ENCODE peak calls at places on chromosome 13, in seven cellular contexts. One of them, this sample, is unnamed.
A peak's percentile ranks its signal among the peaks of the same experiment; 100 is the strongest.

GRCh38 chr13:45206340-45206739 is 5.5 kb upstream of the KCTD4 start:
- DNase-seq in T-helper 9 cell: no peak
- DNase-seq in germinal center: no peak
- DNase-seq in psoas muscle: no peak
- DNase-seq in cardiac fibroblast: peak; percentile 84
- DNase-seq in NCI-H345: no peak
- DNase-seq in activated CD8-positive, alpha-beta T cell treated with anti-CD3 and anti-CD28 coated beads for 36 hours: peak; percentile 20
- DNase-seq in this sample: no peak

GRCh38 chr13:47168086-47168485 is 271.2 kb upstream of the HTR2A start:
- DNase-seq in T-helper 9 cell: no peak
- DNase-seq in germinal center: no peak
- DNase-seq in psoas muscle: no peak
- DNase-seq in cardiac fibroblast: peak; percentile 69
- DNase-seq in NCI-H345: no peak
- DNase-seq in activated CD8-positive, alpha-beta T cell treated with anti-CD3 and anti-CD28 coated beads for 36 hours: no peak
- DNase-seq in this sample: no peak

GRCh38 chr13:39876258-39876657 is 220.8 kb downstream of the COG6 start:
- DNase-seq in T-helper 9 cell: no peak
- DNase-seq in germinal center: no peak
- DNase-seq in psoas muscle: no peak
- DNase-seq in cardiac fibroblast: peak; percentile 79
- DNase-seq in NCI-H345: no peak
- DNase-seq in activated CD8-positive, alpha-beta T cell treated with anti-CD3 and anti-CD28 coated beads for 36 hours: no peak
- DNase-seq in this sample: no peak

GRCh38 chr13:29105779-29106178 is 285.6 kb downstream of the MTUS2 start:
- DNase-seq in T-helper 9 cell: no peak
- DNase-seq in germinal center: peak; percentile 9
- DNase-seq in psoas muscle: no peak
- DNase-seq in cardiac fibroblast: no peak
- DNase-seq in NCI-H345: no peak
- DNase-seq in activated CD8-positive, alpha-beta T cell treated with anti-CD3 and anti-CD28 coated beads for 36 hours: no peak
- DNase-seq in this sample: no peak

GRCh38 chr13:94343243-94343585 is 136.3 kb downstream of the DCT start:
- DNase-seq in T-helper 9 cell: no peak
- DNase-seq in germinal center: no peak
- DNase-seq in psoas muscle: no peak
- DNase-seq in cardiac fibroblast: no peak
- DNase-seq in NCI-H345: no peak
- DNase-seq in activated CD8-positive, alpha-beta T cell treated with anti-CD3 and anti-CD28 coated beads for 36 hours: no peak
- DNase-seq in this sample: no peak

GRCh38 chr13:77016888-77017623 is 9.9 kb downstream of the FBXL3 start:
- DNase-seq in T-helper 9 cell: no peak
- DNase-seq in germinal center: no peak
- DNase-seq in psoas muscle: no peak
- DNase-seq in cardiac fibroblast: no peak
- DNase-seq in NCI-H345: no peak
- DNase-seq in activated CD8-positive, alpha-beta T cell treated with anti-CD3 and anti-CD28 coated beads for 36 hours: no peak
- DNase-seq in this sample: no peak

GRCh38 chr13:95447766-95448165 is 104.8 kb upstream of the CLDN10 start:
- DNase-seq in T-helper 9 cell: no peak
- DNase-seq in germinal center: no peak
- DNase-seq in psoas muscle: no peak
- DNase-seq in cardiac fibroblast: no peak
- DNase-seq in NCI-H345: peak; percentile 26
- DNase-seq in activated CD8-positive, alpha-beta T cell treated with anti-CD3 and anti-CD28 coated beads for 36 hours: no peak
- DNase-seq in this sample: no peak

GRCh38 chr13:77448689-77449088 is 86.8 kb upstream of the SCEL start:
- DNase-seq in T-helper 9 cell: no peak
- DNase-seq in germinal center: no peak
- DNase-seq in psoas muscle: no peak
- DNase-seq in cardiac fibroblast: no peak
- DNase-seq in NCI-H345: no peak
- DNase-seq in activated CD8-positive, alpha-beta T cell treated with anti-CD3 and anti-CD28 coated beads for 36 hours: no peak
- DNase-seq in this sample: no peak

GRCh38 chr13:79297128-79297527 is 108.9 kb downstream of the RBM26 start:
- DNase-seq in T-helper 9 cell: no peak
- DNase-seq in germinal center: peak; percentile 54
- DNase-seq in psoas muscle: no peak
- DNase-seq in cardiac fibroblast: no peak
- DNase-seq in NCI-H345: no peak
- DNase-seq in activated CD8-positive, alpha-beta T cell treated with anti-CD3 and anti-CD28 coated beads for 36 hours: no peak
- DNase-seq in this sample: no peak